ENCODE peak calls at places on chromosomes 3 and 15, in seven cellular contexts. One of them, this sample, is unnamed.

GRCh38 chr3:157120071-157120892 is 39.7 kb downstream of the CCNL1 start:
- DNase-seq in ELR: no peak
- DNase-seq in AG04450: no peak
- DNase-seq in substantia nigra: no peak
- DNase-seq in H9: no peak
- DNase-seq in iris pigment epithelial cell: no peak
- DNase-seq in OCI-LY7: no peak
- DNase-seq in this sample: no peak

GRCh38 chr15:60620707-60621106 is 141.8 kb upstream of the ICE2 start:
- DNase-seq in ELR: no peak
- DNase-seq in AG04450: no peak
- DNase-seq in substantia nigra: peak
- DNase-seq in H9: peak
- DNase-seq in iris pigment epithelial cell: no peak
- DNase-seq in OCI-LY7: no peak
- DNase-seq in this sample: peak

GRCh38 chr15:68224546-68225250 is 4.8 kb downstream of the CLN6 start:
- DNase-seq in ELR: no peak
- DNase-seq in AG04450: no peak
- DNase-seq in substantia nigra: no peak
- DNase-seq in H9: no peak
- DNase-seq in iris pigment epithelial cell: no peak
- DNase-seq in OCI-LY7: peak
- DNase-seq in this sample: no peak

GRCh38 chr3:65776494-65776893 is 262.2 kb downstream of the MAGI1 start:
- DNase-seq in ELR: no peak
- DNase-seq in AG04450: peak
- DNase-seq in substantia nigra: no peak
- DNase-seq in H9: no peak
- DNase-seq in iris pigment epithelial cell: no peak
- DNase-seq in OCI-LY7: no peak
- DNase-seq in this sample: no peak

GRCh38 chr3:105614288-105615030 is 247.8 kb downstream of the ALCAM start:
- DNase-seq in ELR: no peak
- DNase-seq in AG04450: no peak
- DNase-seq in substantia nigra: no peak
- DNase-seq in H9: no peak
- DNase-seq in iris pigment epithelial cell: peak
- DNase-seq in OCI-LY7: no peak
- DNase-seq in this sample: peak

GRCh38 chr3:149969945-149970715 is 565 bp downstream of the PFN2 start:
- DNase-seq in ELR: peak
- DNase-seq in AG04450: peak
- DNase-seq in substantia nigra: peak
- DNase-seq in H9: peak
- DNase-seq in iris pigment epithelial cell: peak
- DNase-seq in OCI-LY7: peak
- DNase-seq in this sample: peak

GRCh38 chr3:142664819-142665218 is 59.0 kb upstream of the TRPC1 start:
- DNase-seq in ELR: no peak
- DNase-seq in AG04450: no peak
- DNase-seq in substantia nigra: no peak
- DNase-seq in H9: no peak
- DNase-seq in iris pigment epithelial cell: no peak
- DNase-seq in OCI-LY7: no peak
- DNase-seq in this sample: no peak

GRCh38 chr3:110774496-110775265 is 296.9 kb upstream of the NECTIN3 start:
- DNase-seq in ELR: peak
- DNase-seq in AG04450: peak
- DNase-seq in substantia nigra: no peak
- DNase-seq in H9: no peak
- DNase-seq in iris pigment epithelial cell: peak
- DNase-seq in OCI-LY7: no peak
- DNase-seq in this sample: peak

GRCh38 chr3:39232859-39233258 is 40.5 kb upstream of the XIRP1 start:
- DNase-seq in ELR: no peak
- DNase-seq in AG04450: no peak
- DNase-seq in substantia nigra: no peak
- DNase-seq in H9: no peak
- DNase-seq in iris pigment epithelial cell: no peak
- DNase-seq in OCI-LY7: peak
- DNase-seq in this sample: no peak

This sample was measured in M059J.